ENCODE peak calls at places on chromosomes 6 and 20, in ten cellular contexts. T is WERI-Rb-1; F is choroid plexus epithelial cell; Z is NCI-H1092; E is foreskin fibroblast; J is CD8-positive, alpha-beta memory T cell; S is HEK293T; I is CD4-positive, CD25-positive, alpha-beta regulatory T cell; B is T-helper 17 cell; R is astrocyte of the spinal cord. L is an unnamed sample.

GRCh38 chr20:57175397-57176010 is 90.9 kb downstream of the BMP7 start:
- DNase-seq in T (no peak), E (no peak), S (no peak), Z (no peak), J (no peak), I (no peak), F (no peak), B (no peak), R (no peak), L (no peak)

GRCh38 chr20:62142252-62143117 is 709 bp downstream of the PSMA7 start:
- DNase-seq in B (no peak), T (no peak), J (no peak), F (no peak), S (no peak), I (no peak), E (no peak), R (peak), Z (no peak), L (no peak)

GRCh38 chr20:15076785-15077184 is 739.4 kb upstream of the FLRT3 start:
- DNase-seq in F (no peak), Z (no peak), I (no peak), T (no peak), J (no peak), R (no peak), B (no peak), S (no peak), E (no peak), L (no peak)

GRCh38 chr20:11880694-11881093 is 37.0 kb upstream of the BTBD3 start:
- DNase-seq in Z (no peak), B (no peak), E (no peak), F (no peak), I (no peak), J (no peak), R (no peak), S (no peak), T (no peak), L (no peak)

GRCh38 chr6:100171533-100172321 is 177.7 kb upstream of the MCHR2 start:
- DNase-seq in S (no peak), E (no peak), I (no peak), Z (no peak), R (peak), B (no peak), T (no peak), F (peak), J (no peak), L (no peak)

GRCh38 chr20:20926222-20926905 is 179.8 kb downstream of the LINC00237 start:
- DNase-seq in E (no peak), Z (no peak), T (no peak), F (no peak), J (no peak), I (no peak), B (no peak), S (no peak), R (no peak), L (no peak)

GRCh38 chr6:140560671-140561070 is 1186.2 kb upstream of the CITED2 start:
- DNase-seq in S (no peak), Z (no peak), B (no peak), R (no peak), E (no peak), T (no peak), F (no peak), I (no peak), J (no peak), L (no peak)

GRCh38 chr6:141677598-141678211 is 455.0 kb upstream of the GJE1 start:
- DNase-seq in J (no peak), B (no peak), S (peak), I (no peak), F (peak), Z (peak), E (peak), R (peak), T (no peak), L (no peak)

GRCh38 chr6:139181236-139181635 is 46.4 kb downstream of the HECA start:
- DNase-seq in B (no peak), T (no peak), Z (no peak), S (no peak), I (no peak), F (no peak), R (no peak), E (no peak), J (no peak), L (no peak)

GRCh38 chr6:105568121-105568520 is 165.2 kb upstream of the PREP start:
- DNase-seq in R (no peak), F (no peak), E (no peak), I (no peak), S (no peak), J (no peak), B (no peak), Z (no peak), T (no peak), L (no peak)

GRCh38 chr6:47718571-47718970 is 20.2 kb downstream of the ADGRF4 start:
- DNase-seq in B (no peak), I (no peak), J (no peak), E (no peak), S (no peak), T (no peak), R (no peak), F (no peak), Z (no peak), L (no peak)

GRCh38 chr20:46566125-46566524 is 15.7 kb upstream of the OCSTAMP start:
- DNase-seq in J (no peak), B (no peak), E (no peak), S (no peak), F (no peak), I (no peak), R (no peak), Z (no peak), T (no peak), L (no peak)

GRCh38 chr6:684831-685636 is 7.9 kb downstream of the EXOC2 start:
- DNase-seq in T (no peak), E (peak), I (no peak), F (peak), B (no peak), S (no peak), Z (no peak), J (no peak), R (peak), L (no peak)

GRCh38 chr6:63441266-63441956 is 121.6 kb upstream of the LGSN start:
- DNase-seq in E (no peak), S (no peak), F (no peak), I (no peak), R (no peak), T (no peak), B (no peak), J (no peak), Z (peak), L (no peak)

GRCh38 chr6:167504412-167504961 is 179.6 kb downstream of the TTLL2 start:
- DNase-seq in S (no peak), Z (no peak), R (no peak), F (no peak), T (no peak), J (no peak), E (no peak), I (no peak), B (no peak), L (no peak)

GRCh38 chr6:105994522-105995402 is 91.4 kb upstream of the PRDM1 start:
- DNase-seq in J (peak), R (peak), E (peak), Z (no peak), S (peak), F (peak), B (peak), T (peak), I (peak), L (no peak)

GRCh38 chr20:37524221-37524700 is 3.2 kb downstream of the NNAT start:
- DNase-seq in R (no peak), F (no peak), J (no peak), T (peak), I (no peak), B (no peak), E (no peak), S (no peak), Z (no peak), L (no peak)

GRCh38 chr20:5149892-5150225 is 23.1 kb downstream of the CDS2 start:
- DNase-seq in R (no peak), B (no peak), E (no peak), F (no peak), T (no peak), I (no peak), J (no peak), Z (no peak), S (no peak), L (no peak)

GRCh38 chr20:17320456-17320855 is 93.6 kb downstream of the PCSK2 start:
- DNase-seq in I (no peak), B (no peak), F (no peak), J (no peak), E (no peak), T (no peak), S (no peak), R (no peak), Z (no peak), L (no peak)

GRCh38 chr6:14804001-14804401 is 441.9 kb upstream of the JARID2 start:
- DNase-seq in I (no peak), T (peak), E (peak), B (no peak), R (peak), Z (no peak), F (peak), S (no peak), J (no peak), L (no peak)

GRCh38 chr6:84428300-84428907 is 201.0 kb upstream of the CEP162 start:
- DNase-seq in E (peak), B (no peak), F (peak), T (peak), I (no peak), Z (peak), J (no peak), R (peak), S (peak), L (peak)

GRCh38 chr20:32329817-32330554 is 28.1 kb upstream of the ASXL1 start:
- DNase-seq in B (no peak), J (no peak), E (no peak), T (no peak), S (no peak), I (no peak), F (no peak), Z (no peak), R (no peak), L (no peak)

GRCh38 chr6:14276066-14276465 is 158.5 kb downstream of the CD83 start:
- DNase-seq in B (no peak), S (no peak), T (no peak), F (no peak), J (no peak), Z (no peak), E (no peak), R (no peak), I (no peak), L (no peak)

GRCh38 chr6:157438611-157439109 is 57.7 kb downstream of the ZDHHC14 start:
- DNase-seq in I (no peak), T (no peak), Z (no peak), B (no peak), E (no peak), S (no peak), F (peak), J (no peak), R (no peak), L (no peak)

GRCh38 chr20:5714261-5715041 is 35.8 kb upstream of the SHLD1 start:
- DNase-seq in R (peak), I (peak), E (no peak), J (peak), F (peak), B (peak), Z (no peak), S (no peak), T (no peak), L (no peak)

GRCh38 chr20:21265457-21266190 is 37.5 kb upstream of the XRN2 start:
- DNase-seq in I (no peak), R (no peak), F (no peak), S (no peak), Z (no peak), B (no peak), J (no peak), T (peak), E (no peak), L (no peak)

GRCh38 chr6:33172307-33173227 is 19.7 kb downstream of the COL11A2 start:
- DNase-seq in J (no peak), T (peak), B (no peak), F (peak), I (no peak), E (peak), Z (no peak), R (peak), S (peak), L (peak)

GRCh38 chr6:110543106-110543505 is 66.7 kb upstream of the SLC22A16 start:
- DNase-seq in Z (no peak), S (no peak), F (no peak), R (no peak), B (no peak), E (no peak), J (no peak), T (no peak), I (no peak), L (no peak)

GRCh38 chr20:59390437-59390836 is 90.0 kb downstream of the EDN3 start:
- DNase-seq in I (no peak), Z (no peak), S (no peak), J (no peak), E (no peak), B (no peak), T (no peak), F (no peak), R (no peak), L (no peak)

GRCh38 chr6:139367810-139368321 is 6.6 kb downstream of the CITED2 start:
- DNase-seq in S (no peak), F (peak), E (no peak), J (no peak), I (no peak), T (no peak), Z (no peak), R (peak), B (no peak), L (no peak)

GRCh38 chr6:80638222-80639055 is 532.0 kb downstream of the BCKDHB start:
- DNase-seq in F (peak), E (peak), I (no peak), T (no peak), B (no peak), R (peak), S (peak), Z (peak), J (peak), L (peak)

GRCh38 chr6:28335040-28335563 is 846 bp downstream of the ZSCAN31 start:
- DNase-seq in S (no peak), E (no peak), Z (no peak), F (no peak), T (no peak), B (no peak), J (no peak), R (no peak), I (no peak), L (no peak)

GRCh38 chr6:14638932-14639875 is 521.6 kb downstream of the CD83 start:
- DNase-seq in S (peak), E (peak), Z (no peak), J (no peak), B (no peak), T (peak), R (peak), I (no peak), F (peak), L (no peak)

GRCh38 chr20:26276811-26277210 is 580.2 kb upstream of the ZNF337 start:
- DNase-seq in B (no peak), E (peak), S (no peak), R (peak), F (peak), Z (peak), I (no peak), T (peak), J (no peak), L (no peak)

GRCh38 chr6:106534564-106534982 is 94.7 kb downstream of the RTN4IP1 start:
- DNase-seq in J (no peak), F (no peak), S (no peak), R (no peak), T (no peak), B (no peak), I (no peak), E (no peak), Z (no peak), L (no peak)

L was measured in non-pigmented ciliary epithelial cell.